ENCODE peak calls at places on chromosomes 4 and X, in ten cellular contexts. G is MM.1S, F is H1, X is neural progenitor cell, N is K562, Y is fibroblast of lung, Z is IMR-90, U is astrocyte, B is OCI-LY7, O is GM23338. E is an unnamed sample.
A peak's percentile ranks its signal among the peaks of the same experiment; 100 is the strongest.

GRCh38 chr4:139823345-139823744 is 157.7 kb downstream of the MGST2 start:
- DNase-seq in G (no peak), F (no peak), X (no peak), N (no peak), Y (no peak), Z (no peak), U (no peak), B (no peak), O (no peak), E (no peak)

GRCh38 chr4:18033111-18034085 is 11.8 kb upstream of the LCORL start:
- DNase-seq in G (no peak), F (no peak), X (no peak), N (no peak), Y (no peak), Z (no peak), U (no peak), B (no peak), O (no peak), E (no peak)

GRCh38 chr4:141814499-141814898 is 178.1 kb downstream of the IL15 start:
- DNase-seq in G (no peak), F (no peak), X (no peak), N (no peak), Y (no peak), Z (no peak), U (no peak), B (no peak), O (no peak), E (no peak)

GRCh38 chrX:77638397-77638796 is 147.6 kb downstream of the ATRX start:
- DNase-seq in G (no peak), F (no peak), X (no peak), N (no peak), Y (no peak), Z (no peak), U (no peak), B (no peak), O (no peak), E (no peak)

GRCh38 chr4:86333236-86333635 is 26.6 kb downstream of the MAPK10 start:
- DNase-seq in G (no peak), F (no peak), X (no peak), N (no peak), Y (no peak), Z (no peak), U (no peak), B (no peak), O (no peak), E (no peak)

GRCh38 chr4:140243345-140243753 is 89.4 kb upstream of the MAML3 start:
- DNase-seq in G (no peak), F (no peak), X (peak; percentile 41), N (no peak), Y (no peak), Z (no peak), U (no peak), B (peak; percentile 63), O (no peak), E (no peak)

GRCh38 chrX:72568406-72569092 is 4.1 kb downstream of the HDAC8 start:
- DNase-seq in G (no peak), F (no peak), X (no peak), N (no peak), Y (peak; percentile 73), Z (peak; percentile 15), U (peak; percentile 64), B (no peak), O (no peak), E (peak; percentile 34)

GRCh38 chr4:154559931-154560801 is 2.6 kb upstream of the FGB start:
- DNase-seq in G (no peak), F (no peak), X (no peak), N (no peak), Y (no peak), Z (no peak), U (no peak), B (no peak), O (no peak), E (no peak)

GRCh38 chrX:15598031-15598430 is 2.7 kb downstream of the ACE2 start:
- DNase-seq in G (no peak), F (no peak), X (no peak), N (no peak), Y (peak; percentile 10), Z (no peak), U (peak; percentile 10), B (no peak), O (no peak), E (peak; percentile 22)

GRCh38 chrX:15600071-15600470 is 689 bp downstream of the ACE2 start:
- DNase-seq in G (no peak), F (no peak), X (peak; percentile 15), N (no peak), Y (no peak), Z (no peak), U (no peak), B (no peak), O (no peak), E (no peak)

GRCh38 chrX:15594371-15594770 is 6.4 kb downstream of the ACE2 start:
- DNase-seq in G (no peak), F (no peak), X (no peak), N (no peak), Y (no peak), Z (no peak), U (no peak), B (no peak), O (no peak), E (no peak)
- TF ChIP-seq CTCF in G (no peak), F (no peak), X (peak; percentile 18), N (peak; percentile 33), Y (no peak), Z (peak; percentile 8), U (no peak), B (peak; percentile 17), O (peak; percentile 15), E (no peak)

DNA sequence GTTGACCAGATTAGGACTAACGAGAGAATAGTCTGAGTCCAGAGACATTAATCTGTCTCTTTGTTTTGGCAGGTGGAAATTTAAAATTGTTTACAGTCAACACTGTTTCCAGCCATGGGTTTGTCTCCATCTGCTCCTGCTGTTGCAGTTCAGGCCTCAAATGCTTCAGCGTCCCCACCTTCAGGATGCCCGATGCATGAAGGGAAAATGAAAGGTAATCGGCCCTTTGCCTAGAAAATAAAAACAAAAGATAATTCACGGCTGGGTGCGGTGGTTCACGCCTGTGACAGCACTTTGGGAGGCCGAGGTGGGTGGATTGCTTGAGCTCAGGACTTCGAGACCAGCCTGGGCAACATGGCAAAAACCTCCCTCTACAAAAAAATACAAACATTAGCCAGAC is 815 bp downstream of the HCCS start:
- DNase-seq in G (peak; percentile 14), F (no peak), X (no peak), N (no peak), Y (no peak), Z (no peak), U (no peak), B (no peak), O (no peak), E (no peak)
- H2AFZ ChIP-seq in G (no peak overlapping the region), F (no peak overlapping the region), X (no peak overlapping the region), N (peak overlapping the region; percentile 88), Y (no peak overlapping the region), Z (no peak overlapping the region), U (no peak overlapping the region), B (peak overlapping the region; percentile 72), O (no peak overlapping the region), E (no peak overlapping the region)

DNA sequence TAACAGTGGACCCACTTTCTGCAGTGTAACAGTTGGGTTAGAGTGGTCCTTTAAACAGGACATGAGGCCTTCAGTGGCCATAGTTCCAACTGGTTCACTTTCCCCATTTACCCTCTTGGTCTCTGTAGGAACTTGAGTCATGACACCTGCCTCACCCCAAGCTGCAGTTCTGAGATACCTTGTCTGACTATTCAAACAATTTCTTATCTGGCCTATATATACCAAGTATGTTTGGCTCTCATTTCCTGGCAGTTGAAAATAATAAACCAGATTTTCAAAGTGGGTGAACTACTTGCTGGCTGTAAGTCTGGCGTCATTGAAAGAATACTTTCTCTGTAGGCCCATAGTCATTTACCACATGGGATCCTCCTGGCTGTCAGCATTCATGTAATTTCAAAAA is 228.8 kb downstream of the SHROOM3 start:
- DNase-seq in G (no peak), F (no peak), X (no peak), N (no peak), Y (peak; percentile 74), Z (no peak), U (peak; percentile 69), B (no peak), O (no peak), E (no peak)
- H3K27ac ChIP-seq in G (no peak overlapping the region), F (no peak overlapping the region), X (no peak overlapping the region), N (no peak overlapping the region), Y (no peak overlapping the region), Z (no peak overlapping the region), U (no peak overlapping the region), B (no peak overlapping the region), O (no peak overlapping the region), E (no peak overlapping the region)

DNA sequence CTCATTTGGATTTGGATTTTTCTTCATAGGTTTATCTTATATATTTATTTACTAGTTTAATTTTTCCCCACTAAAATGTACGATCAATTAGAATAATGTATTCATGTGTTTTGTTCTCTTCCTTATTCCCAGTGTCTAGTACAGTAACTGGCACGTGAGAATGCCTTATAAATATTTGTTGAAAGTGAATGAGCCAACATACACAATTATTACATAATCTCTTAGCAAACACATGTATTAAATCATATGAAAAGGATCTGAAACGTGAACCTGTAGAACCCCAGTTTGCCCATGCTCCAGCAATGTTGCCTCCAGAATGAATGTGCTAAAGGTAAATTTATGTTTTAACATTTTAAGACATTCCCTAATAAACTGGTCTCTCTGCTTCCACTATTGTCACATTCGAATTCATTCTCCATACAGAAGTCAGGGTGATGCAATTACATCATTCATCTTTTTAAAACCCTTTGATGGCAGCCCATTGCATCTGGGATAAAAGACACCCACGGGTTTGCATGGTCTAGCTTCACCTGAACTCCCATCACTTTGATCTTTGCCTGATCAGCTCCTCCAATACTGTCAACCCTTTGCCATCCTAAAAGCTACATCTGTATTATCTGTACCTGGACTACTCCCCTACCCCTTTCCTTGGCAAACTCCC is 30.7 kb upstream of the AREG start:
- DNase-seq in G (no peak), F (no peak), X (no peak), N (no peak), Y (no peak), Z (no peak), U (no peak), B (no peak), O (no peak), E (no peak)
- TF ChIP-seq CTCF in G (no peak), F (no peak), X (no peak), N (no peak), Y (no peak), Z (no peak), U (no peak), B (no peak), O (no peak), E (no peak)

GRCh38 chrX:73916489-73916888 is 353.5 kb downstream of the CHIC1 start:
- DNase-seq in G (no peak), F (no peak), X (no peak), N (no peak), Y (no peak), Z (no peak), U (no peak), B (no peak), O (no peak), E (no peak)
- H2AFZ ChIP-seq in G (no peak overlapping the region), F (no peak overlapping the region), X (no peak overlapping the region), N (no peak overlapping the region), Y (no peak overlapping the region), Z (no peak overlapping the region), U (no peak overlapping the region), B (no peak overlapping the region), O (no peak overlapping the region), E (peak overlapping the region; percentile 47)

DNA sequence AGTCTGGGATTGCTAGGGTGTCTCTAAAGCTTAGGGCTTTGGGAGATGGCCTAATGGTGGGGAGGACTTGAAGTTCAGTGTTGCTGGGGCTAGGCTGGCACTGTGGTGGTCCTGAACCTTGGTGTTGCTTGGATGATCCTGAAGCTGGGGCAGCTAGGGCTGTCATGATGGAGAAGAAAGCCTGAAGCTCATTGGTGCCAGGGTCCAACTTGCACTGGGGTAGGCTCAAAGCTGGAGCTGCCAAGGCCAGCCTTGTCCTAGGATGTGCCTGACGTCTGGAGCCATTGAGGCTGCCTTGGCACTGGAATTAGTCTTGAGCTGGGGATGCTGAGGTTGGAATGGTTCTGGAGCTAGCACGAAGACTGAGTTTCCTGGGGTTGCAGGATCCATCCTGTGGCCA is 61.0 kb upstream of the NLRP2B start:
- DNase-seq in G (no peak), F (no peak), X (no peak), N (no peak), Y (no peak), Z (no peak), U (no peak), B (no peak), O (no peak), E (no peak)
- H3K27ac ChIP-seq in G (no peak overlapping the region), F (no peak overlapping the region), X (no peak overlapping the region), N (no peak overlapping the region), Y (no peak overlapping the region), Z (no peak overlapping the region), U (no peak overlapping the region), B (no peak overlapping the region), O (no peak overlapping the region), E (no peak overlapping the region)